ENCODE peak calls at places on chromosomes 12 and 14, in seven cellular contexts. Q is body of pancreas, E is AG10803, C is sigmoid colon, S is endothelial cell, V is GM23338, G is lower lobe of right lung. N is an unnamed sample.

GRCh38 chr12:23352670-23353069 is 596.8 kb downstream of the SOX5 start:
- DNase-seq in G (no peak), V (no peak), C (no peak), E (no peak), S (no peak), Q (no peak), N (no peak)

GRCh38 chr14:77654001-77654431 is 37.6 kb upstream of the SPTLC2 start:
- DNase-seq in V (no peak), S (no peak), Q (no peak), C (no peak), G (no peak), E (no peak), N (no peak)

GRCh38 chr12:10638728-10639127 is 25.3 kb upstream of the MAGOHB start:
- DNase-seq in C (no peak), S (no peak), V (no peak), E (no peak), G (no peak), Q (no peak), N (no peak)

GRCh38 chr12:82609234-82609914 is 77.3 kb upstream of the TMTC2 start:
- DNase-seq in S (no peak), C (no peak), G (no peak), Q (no peak), E (no peak), V (no peak), N (no peak)

GRCh38 chr14:63752449-63753169 is 24.7 kb upstream of the SGPP1 start:
- DNase-seq in Q (peak), G (no peak), V (no peak), C (no peak), E (peak), S (no peak), N (peak)

GRCh38 chr14:29814153-29815057 is 113.2 kb downstream of the PRKD1 start:
- DNase-seq in V (no peak), G (no peak), C (peak), E (no peak), S (no peak), Q (peak), N (no peak)

GRCh38 chr12:124854637-124855184 is 9.0 kb downstream of the SCARB1 start:
- DNase-seq in S (no peak), Q (no peak), V (no peak), G (no peak), C (no peak), E (no peak), N (no peak)

GRCh38 chr14:93430319-93430801 is 379 bp upstream of the UNC79 start:
- DNase-seq in E (no peak), S (peak), Q (peak), C (no peak), V (peak), G (no peak), N (no peak)

GRCh38 chr12:124913474-124914391 is 717 bp downstream of the UBC start:
- DNase-seq in E (peak), Q (peak), G (peak), V (peak), S (peak), C (peak), N (peak)

GRCh38 chr14:80784824-80785223 is 156.7 kb downstream of the CEP128 start:
- DNase-seq in V (no peak), Q (no peak), S (no peak), G (no peak), C (no peak), E (peak), N (peak)

GRCh38 chr12:54051081-54051912 is 2.3 kb upstream of the HOXC4 start:
- DNase-seq in C (no peak), E (no peak), S (no peak), Q (no peak), G (no peak), V (no peak), N (no peak)

GRCh38 chr14:73714656-73715081 is 485 bp upstream of the PNMA1 start:
- DNase-seq in E (no peak), S (no peak), V (no peak), G (no peak), C (no peak), Q (no peak), N (no peak)

GRCh38 chr14:91113829-91114078 is at the start of gene DGLUCY:
- DNase-seq in C (peak), V (no peak), Q (peak), E (peak), S (no peak), G (peak), N (peak)

GRCh38 chr12:68140576-68140975 is 19.0 kb downstream of the IFNG start:
- DNase-seq in Q (no peak), V (no peak), C (no peak), G (no peak), E (no peak), S (no peak), N (no peak)

GRCh38 chr14:105492966-105493871 is 2.2 kb downstream of the TEDC1 start:
- DNase-seq in E (no peak), V (no peak), G (peak), S (no peak), Q (no peak), C (peak), N (no peak)

GRCh38 chr14:68968051-68968450 is 11.1 kb downstream of the ACTN1 start:
- DNase-seq in S (no peak), Q (no peak), V (no peak), E (no peak), C (peak), G (no peak), N (no peak)

GRCh38 chr12:10293570-10294227 is 14.0 kb upstream of the KLRD1 start:
- DNase-seq in S (no peak), E (no peak), C (no peak), G (no peak), V (no peak), Q (no peak), N (no peak)

GRCh38 chr14:31420319-31421081 is at the start of gene HEATR5A:
- DNase-seq in C (peak), Q (peak), V (peak), G (peak), E (peak), S (peak), N (peak)
- TF ChIP-seq CTCF in C (no peak), Q (peak), V (no peak), G (peak), E (peak), S (no peak), N (peak)

GRCh38 chr14:89167705-89168104 is 249.3 kb downstream of the FOXN3 start:
- DNase-seq in Q (no peak), G (no peak), V (peak), E (no peak), C (no peak), S (no peak), N (no peak)
- TF ChIP-seq CTCF in Q (no peak), G (no peak), V (no peak), E (no peak), C (no peak), S (no peak), N (no peak)

DNA sequence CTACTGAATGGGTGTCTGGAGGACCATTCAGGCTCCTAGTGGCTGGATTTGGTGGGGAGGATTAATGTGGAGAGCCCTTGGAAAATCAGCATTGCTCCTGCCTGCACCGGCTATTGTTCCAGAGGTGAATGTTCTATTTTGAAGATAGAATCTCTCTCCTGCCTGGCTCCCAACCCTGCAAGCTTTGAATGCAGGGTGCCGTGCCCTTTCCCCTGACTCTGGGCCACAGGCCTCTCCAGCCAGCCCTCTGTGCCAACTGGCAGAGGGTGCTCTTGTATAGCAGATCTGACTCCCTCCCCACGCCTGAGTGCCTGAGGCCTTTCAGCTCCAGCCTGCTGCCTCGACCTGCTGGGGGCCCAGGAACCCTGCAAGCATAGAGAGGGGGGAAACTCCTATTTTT is 106.8 kb downstream of the TMEM260 start:
- DNase-seq in S (peak), G (no peak), V (peak), C (no peak), E (no peak), Q (peak), N (no peak)
- TF ChIP-seq CTCF in S (no peak), G (no peak), V (peak), C (no peak), E (no peak), Q (no peak), N (no peak)

GRCh38 chr14:42548349-42548748 is 941.7 kb downstream of the LRFN5 start:
- DNase-seq in G (no peak), Q (no peak), S (no peak), C (no peak), V (peak), E (no peak), N (no peak)
- TF ChIP-seq CTCF in G (no peak), Q (no peak), S (no peak), C (no peak), V (no peak), E (no peak), N (no peak)

GRCh38 chr12:129617849-129618248 is 286.0 kb downstream of the TMEM132D start:
- DNase-seq in G (no peak), C (no peak), E (no peak), Q (no peak), V (no peak), S (no peak), N (no peak)
- TF ChIP-seq CTCF in G (no peak), C (no peak), E (no peak), Q (no peak), V (peak), S (no peak), N (no peak)

DNA sequence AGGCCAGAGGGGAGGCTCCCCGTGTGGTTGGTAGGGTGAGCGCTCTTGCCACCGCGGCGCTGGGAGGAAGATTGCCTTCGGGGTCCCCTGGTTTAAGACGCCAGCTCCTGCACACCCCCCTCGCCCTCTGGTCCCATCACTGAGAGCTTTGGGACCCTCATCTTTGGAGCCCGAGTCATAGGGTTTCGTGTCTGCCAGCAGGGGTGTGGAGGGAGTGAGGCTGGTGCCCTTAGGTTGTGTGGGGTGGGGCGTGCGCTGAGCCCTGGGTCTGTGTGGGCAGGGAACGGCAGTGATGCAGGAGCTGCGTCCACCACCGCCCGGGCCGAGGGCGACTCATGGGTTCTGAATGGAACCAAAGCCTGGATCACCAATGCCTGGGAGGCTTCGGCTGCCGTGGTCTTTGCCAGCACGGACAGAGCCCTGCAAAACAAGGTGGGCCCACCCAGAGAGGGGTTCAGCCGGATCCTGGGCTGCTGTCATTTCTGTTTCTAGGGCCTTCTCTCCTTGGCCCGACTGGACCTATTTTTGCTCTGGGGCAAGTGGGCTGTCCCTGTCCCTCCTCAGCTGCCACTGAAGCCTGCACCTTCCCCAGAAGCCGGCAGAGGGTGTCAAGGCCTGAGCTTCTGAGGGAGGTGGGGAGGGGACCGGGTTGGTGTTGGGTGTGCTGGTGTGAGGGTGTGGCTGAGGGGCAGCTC is 12.1 kb downstream of the ACADS start:
- DNase-seq in C (no peak), G (no peak), E (no peak), Q (no peak), V (peak), S (peak), N (no peak)
- TF ChIP-seq CTCF in C (no peak), G (no peak), E (peak), Q (no peak), V (peak), S (peak), N (no peak)

N was measured in HFFc6.